ENCODE peak calls at places on chromosomes 2 and 18, in six cellular contexts. J, K, A, S, L and V are unnamed samples.
A peak's percentile ranks its signal among the peaks of the same experiment; 100 is the strongest.

GRCh38 chr2:224086226-224086911 is 47.3 kb upstream of the SERPINE2 start:
- DNase-seq in J (no peak), L (no peak), S (no peak), K (peak; percentile 89), A (peak; percentile 94), V (peak; percentile 40)

GRCh38 chr18:75314117-75314516 is 103.5 kb downstream of the TSHZ1 start:
- DNase-seq in A (no peak), J (no peak), S (no peak), K (no peak), L (no peak), V (no peak)

GRCh38 chr2:99420751-99421299 is 69.0 kb downstream of the REV1 start:
- DNase-seq in S (no peak), J (no peak), A (peak; percentile 19), K (peak; percentile 78), L (no peak), V (no peak)

GRCh38 chr18:9992988-9993845 is 79.4 kb downstream of the VAPA start:
- DNase-seq in J (no peak), S (no peak), K (no peak), L (no peak), A (no peak), V (no peak)

GRCh38 chr2:58109481-58109880 is 62.9 kb downstream of the VRK2 start:
- DNase-seq in J (no peak), S (no peak), K (no peak), L (no peak), A (no peak), V (no peak)

GRCh38 chr2:156334496-156335478 is 2.3 kb upstream of the NR4A2 start:
- DNase-seq in A (peak; percentile 97), S (peak; percentile 50), L (no peak), J (peak; percentile 76), K (peak; percentile 94), V (peak; percentile 79)

GRCh38 chr2:193518061-193518817 is 1323.5 kb upstream of the TMEFF2 start:
- DNase-seq in A (peak; percentile 30), K (peak; percentile 27), L (no peak), S (no peak), J (no peak), V (no peak)

GRCh38 chr2:152542995-152543481 is 174.2 kb downstream of the PRPF40A start:
- DNase-seq in J (no peak), S (peak; percentile 48), K (peak; percentile 100), L (no peak), A (peak; percentile 93), V (peak; percentile 70)

GRCh38 chr2:48715956-48716355 is 39.6 kb downstream of the LHCGR start:
- DNase-seq in J (no peak), K (peak; percentile 64), A (no peak), S (no peak), L (no peak), V (no peak)

GRCh38 chr2:3159801-3160545 is 217.6 kb downstream of the EIPR1 start:
- DNase-seq in J (no peak), A (no peak), L (no peak), S (no peak), K (no peak), V (no peak)

GRCh38 chr2:55887351-55887750 is 36.2 kb downstream of the EFEMP1 start:
- DNase-seq in J (no peak), K (peak; percentile 55), A (no peak), L (no peak), S (no peak), V (no peak)

GRCh38 chr2:27489118-27489497 is 435 bp downstream of the IFT172 start:
- DNase-seq in A (peak; percentile 51), L (no peak), J (no peak), S (no peak), K (peak; percentile 21), V (peak; percentile 35)

GRCh38 chr18:75211002-75211621 is 515 bp downstream of the TSHZ1 start:
- DNase-seq in A (no peak), L (no peak), S (peak; percentile 26), K (peak; percentile 18), J (no peak), V (no peak)

GRCh38 chr18:31302991-31303390 is 15.0 kb upstream of the DSG1 start:
- DNase-seq in L (no peak), K (peak; percentile 8), J (no peak), S (no peak), A (peak; percentile 6), V (peak; percentile 67)

GRCh38 chr18:39749154-39749553 is 2183.6 kb upstream of the CELF4 start:
- DNase-seq in A (no peak), K (no peak), S (no peak), J (no peak), L (no peak), V (peak; percentile 90)

GRCh38 chr18:22129778-22130177 is 39.6 kb upstream of the GATA6 start:
- DNase-seq in J (no peak), S (no peak), A (no peak), L (no peak), K (no peak), V (no peak)

GRCh38 chr18:41038071-41038470 is 917.0 kb upstream of the PIK3C3 start:
- DNase-seq in J (no peak), K (peak; percentile 39), L (no peak), A (peak; percentile 63), S (no peak), V (no peak)

GRCh38 chr2:99337164-99337930 is at the start of gene EIF5B:
- DNase-seq in J (peak; percentile 95), A (peak; percentile 96), L (peak; percentile 82), S (peak; percentile 93), K (peak; percentile 95), V (peak; percentile 97)

GRCh38 chr2:33018271-33018670 is 71.5 kb downstream of the LTBP1 start:
- DNase-seq in J (no peak), K (no peak), A (peak; percentile 7), L (no peak), S (no peak), V (no peak)

GRCh38 chr2:239920616-239921365 is 104.4 kb downstream of the NDUFA10 start:
- DNase-seq in A (no peak), S (no peak), K (no peak), L (no peak), J (peak; percentile 15), V (no peak)

GRCh38 chr2:24083567-24084385 is 858 bp downstream of the TP53I3 start:
- DNase-seq in K (peak; percentile 79), J (peak; percentile 89), L (peak; percentile 81), A (peak; percentile 86), S (peak; percentile 78), V (peak; percentile 93)

GRCh38 chr18:11310476-11311086 is 161.2 kb upstream of the PIEZO2 start:
- DNase-seq in A (peak; percentile 38), L (no peak), J (peak; percentile 71), S (peak; percentile 38), K (peak; percentile 49), V (peak; percentile 21)

GRCh38 chr2:100707016-100707947 is 112.7 kb upstream of the NPAS2 start:
- DNase-seq in S (no peak), J (no peak), K (no peak), A (no peak), L (no peak), V (no peak)

GRCh38 chr18:73007195-73007934 is 139.6 kb upstream of the NETO1 start:
- DNase-seq in S (no peak), A (no peak), L (no peak), J (no peak), K (no peak), V (no peak)

GRCh38 chr2:165197346-165197745 is 6.5 kb downstream of the SCN3A start:
- DNase-seq in K (no peak), A (no peak), L (no peak), S (no peak), J (no peak), V (no peak)

GRCh38 chr2:31812051-31812798 is 198.6 kb downstream of the MEMO1 start:
- DNase-seq in A (peak; percentile 44), J (no peak), K (peak; percentile 17), S (no peak), L (no peak), V (no peak)

GRCh38 chr18:46334200-46334553 is 230.0 kb downstream of the HAUS1 start:
- DNase-seq in J (no peak), S (no peak), A (no peak), K (no peak), L (no peak), V (peak; percentile 5)

GRCh38 chr2:240917684-240918257 is 11.6 kb downstream of the CROCC2 start:
- DNase-seq in L (no peak), K (no peak), A (no peak), S (no peak), J (peak; percentile 18), V (no peak)

DNA sequence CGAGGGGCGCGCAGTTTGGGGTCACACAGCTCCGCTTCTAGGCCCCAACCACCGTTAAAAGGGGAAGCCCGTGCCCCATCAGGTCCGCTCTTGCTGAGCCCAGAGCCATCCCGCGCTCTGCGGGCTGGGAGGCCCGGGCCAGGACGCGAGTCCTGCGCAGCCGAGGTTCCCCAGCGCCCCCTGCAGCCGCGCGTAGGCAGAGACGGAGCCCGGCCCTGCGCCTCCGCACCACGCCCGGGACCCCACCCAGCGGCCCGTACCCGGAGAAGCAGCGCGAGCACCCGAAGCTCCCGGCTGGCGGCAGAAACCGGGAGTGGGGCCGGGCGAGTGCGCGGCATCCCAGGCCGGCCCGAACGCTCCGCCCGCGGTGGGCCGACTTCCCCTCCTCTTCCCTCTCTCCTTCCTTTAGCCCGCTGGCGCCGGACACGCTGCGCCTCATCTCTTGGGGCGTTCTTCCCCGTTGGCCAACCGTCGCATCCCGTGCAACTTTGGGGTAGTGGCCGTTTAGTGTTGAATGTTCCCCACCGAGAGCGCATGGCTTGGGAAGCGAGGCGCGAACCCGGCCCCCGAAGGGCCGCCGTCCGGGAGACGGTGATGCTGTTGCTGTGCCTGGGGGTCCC is at the start of gene ITGA4:
- DNase-seq in J (peak; percentile 80), A (peak; percentile 76), S (peak; percentile 68), L (peak; percentile 59), K (peak; percentile 65), V (no peak)
- H4K91ac ChIP-seq in J (no peak within 1 kb of the TSS), A (peak within 1 kb of the TSS; percentile 78), S (no peak within 1 kb of the TSS), L (no peak within 1 kb of the TSS), K (no peak within 1 kb of the TSS), V (peak within 1 kb of the TSS; percentile 40)

GRCh38 chr2:231531408-231532188 is 1.4 kb upstream of the NMUR1 start:
- DNase-seq in A (peak; percentile 74), J (no peak), L (no peak), S (no peak), K (peak; percentile 41), V (no peak)
- H2AK5ac ChIP-seq in A (no peak overlapping the region), J (no peak overlapping the region), L (peak overlapping the region; percentile 44), S (no peak overlapping the region), K (no peak overlapping the region), V (no peak overlapping the region)

GRCh38 chr2:63763336-63764056 is 78.2 kb upstream of the UGP2 start:
- DNase-seq in A (peak; percentile 20), S (no peak), J (no peak), K (peak; percentile 28), L (no peak), V (peak; percentile 12)

GRCh38 chr2:63767307-63767706 is 74.4 kb upstream of the UGP2 start:
- DNase-seq in S (no peak), J (no peak), A (no peak), L (no peak), K (no peak), V (no peak)

GRCh38 chr2:63768051-63768450 is 73.6 kb upstream of the UGP2 start:
- DNase-seq in A (no peak), J (no peak), L (no peak), K (no peak), S (no peak), V (no peak)

GRCh38 chr2:63765117-63765516 is 76.6 kb upstream of the UGP2 start:
- DNase-seq in K (no peak), L (no peak), J (peak; percentile 30), S (no peak), A (no peak), V (no peak)

GRCh38 chr2:63764630-63765029 is 77.1 kb upstream of the UGP2 start:
- DNase-seq in J (no peak), A (no peak), L (peak; percentile 5), S (no peak), K (no peak), V (no peak)
- H3K4me2 ChIP-seq in J (peak overlapping the region; percentile 10), A (no peak overlapping the region), L (peak overlapping the region; percentile 41), S (no peak overlapping the region), K (no peak overlapping the region), V (no peak overlapping the region)

GRCh38 chr2:84534225-84534624 is 17.9 kb downstream of the DNAH6 start:
- DNase-seq in J (no peak), K (no peak), A (no peak), S (no peak), L (no peak), V (no peak)
- H4K91ac ChIP-seq in J (no peak overlapping the region), K (no peak overlapping the region), A (no peak overlapping the region), S (no peak overlapping the region), L (no peak overlapping the region), V (no peak overlapping the region)